ENCODE peak calls at places on chromosomes 7 and 10, in four cellular contexts. K is Calu3, N is H4, T is hippocampal formation. D is an unnamed sample.

GRCh38 chr7:137395425-137395824 is 51.9 kb upstream of the PTN start:
- DNase-seq in K (no peak), N (no peak), T (peak), D (no peak)

GRCh38 chr7:69654381-69654780 is 56.1 kb downstream of the AUTS2 start:
- DNase-seq in K (no peak), N (peak), T (no peak), D (no peak)

GRCh38 chr10:3146289-3146688 is 26.3 kb downstream of the PITRM1 start:
- DNase-seq in K (no peak), N (no peak), T (no peak), D (no peak)

GRCh38 chr7:114789942-114790341 is 132.0 kb upstream of the MDFIC start:
- DNase-seq in K (no peak), N (no peak), T (no peak), D (no peak)

GRCh38 chr10:77949167-77949566 is 22.6 kb upstream of the DLG5 start:
- DNase-seq in K (peak), N (peak), T (no peak), D (peak)

GRCh38 chr10:70603439-70603778 is 868 bp upstream of the PRF1 start:
- DNase-seq in K (no peak), N (no peak), T (no peak), D (no peak)

GRCh38 chr7:2215851-2216250 is 16.9 kb downstream of the MAD1L1 start:
- DNase-seq in K (no peak), N (no peak), T (no peak), D (no peak)

GRCh38 chr7:46072722-46073121 is 151.7 kb upstream of the IGFBP3 start:
- DNase-seq in K (no peak), N (peak), T (no peak), D (no peak)

GRCh38 chr10:71270301-71270777 is 48.7 kb upstream of the SLC29A3 start:
- DNase-seq in K (peak), N (peak), T (peak), D (peak)

GRCh38 chr10:114301951-114302710 is 63.1 kb downstream of the VWA2 start:
- DNase-seq in K (no peak), N (no peak), T (no peak), D (no peak)

GRCh38 chr7:116534790-116535189 is 10.0 kb downstream of the CAV1 start:
- DNase-seq in K (no peak), N (no peak), T (no peak), D (no peak)

GRCh38 chr10:34320265-34320664 is 494.8 kb downstream of the PARD3 start:
- DNase-seq in K (no peak), N (no peak), T (no peak), D (no peak)

GRCh38 chr7:141754939-141755338 is 9.0 kb upstream of the TAS2R3 start:
- DNase-seq in K (peak), N (peak), T (no peak), D (no peak)

GRCh38 chr10:80132299-80133139 is at the start of gene PLAC9:
- DNase-seq in K (peak), N (no peak), T (no peak), D (peak)